ENCODE peak calls at places on chromosomes 3 and 15, in nine cellular contexts. One of them, this sample, is unnamed. For H3K9me3, the result is how much of the 10 kb centered on the place peaks cover.

GRCh38 chr3:143274291-143274690 is 154.7 kb downstream of the CHST2 start:
- DNase-seq in HepG2: no peak
- DNase-seq in AG04450: no peak
- DNase-seq in CD8-positive, alpha-beta T cell: no peak
- DNase-seq in effector memory CD4-positive, alpha-beta T cell: no peak
- DNase-seq in body of pancreas: no peak
- DNase-seq in mammary epithelial cell: no peak
- DNase-seq in astrocyte: no peak
- DNase-seq in CD4-positive, alpha-beta memory T cell: no peak
- DNase-seq in this sample: no peak

GRCh38 chr3:195247863-195248189 is 23.1 kb downstream of the XXYLT1 start:
- DNase-seq in HepG2: no peak
- DNase-seq in astrocyte: no peak
- DNase-seq in effector memory CD4-positive, alpha-beta T cell: no peak
- DNase-seq in body of pancreas: no peak
- DNase-seq in AG04450: no peak
- DNase-seq in mammary epithelial cell: no peak
- DNase-seq in CD8-positive, alpha-beta T cell: no peak
- DNase-seq in CD4-positive, alpha-beta memory T cell: no peak
- DNase-seq in this sample: no peak

GRCh38 chr3:73143821-73144237 is 82.4 kb downstream of the EBLN2 start:
- DNase-seq in HepG2: no peak
- DNase-seq in AG04450: no peak
- DNase-seq in body of pancreas: no peak
- DNase-seq in astrocyte: peak
- DNase-seq in CD8-positive, alpha-beta T cell: no peak
- DNase-seq in mammary epithelial cell: no peak
- DNase-seq in CD4-positive, alpha-beta memory T cell: no peak
- DNase-seq in effector memory CD4-positive, alpha-beta T cell: no peak
- DNase-seq in this sample: no peak

GRCh38 chr3:53318522-53318921 is 28.8 kb downstream of the DCP1A start:
- DNase-seq in CD8-positive, alpha-beta T cell: no peak
- DNase-seq in mammary epithelial cell: no peak
- DNase-seq in HepG2: no peak
- DNase-seq in CD4-positive, alpha-beta memory T cell: no peak
- DNase-seq in effector memory CD4-positive, alpha-beta T cell: no peak
- DNase-seq in AG04450: peak
- DNase-seq in body of pancreas: no peak
- DNase-seq in astrocyte: peak
- DNase-seq in this sample: no peak

GRCh38 chr15:31217067-31217466 is 109.6 kb upstream of the KLF13 start:
- DNase-seq in CD8-positive, alpha-beta T cell: no peak
- DNase-seq in mammary epithelial cell: no peak
- DNase-seq in CD4-positive, alpha-beta memory T cell: no peak
- DNase-seq in body of pancreas: no peak
- DNase-seq in HepG2: no peak
- DNase-seq in effector memory CD4-positive, alpha-beta T cell: no peak
- DNase-seq in astrocyte: no peak
- DNase-seq in AG04450: no peak
- DNase-seq in this sample: no peak

GRCh38 chr15:23736291-23736690 is 49.2 kb upstream of the NDN start:
- DNase-seq in AG04450: no peak
- DNase-seq in CD8-positive, alpha-beta T cell: no peak
- DNase-seq in CD4-positive, alpha-beta memory T cell: no peak
- DNase-seq in mammary epithelial cell: no peak
- DNase-seq in body of pancreas: no peak
- DNase-seq in HepG2: no peak
- DNase-seq in effector memory CD4-positive, alpha-beta T cell: no peak
- DNase-seq in astrocyte: no peak
- DNase-seq in this sample: no peak

GRCh38 chr3:98557324-98558010 is 25.7 kb downstream of the GPR15 start:
- DNase-seq in CD4-positive, alpha-beta memory T cell: no peak
- DNase-seq in HepG2: no peak
- DNase-seq in effector memory CD4-positive, alpha-beta T cell: no peak
- DNase-seq in body of pancreas: no peak
- DNase-seq in astrocyte: no peak
- DNase-seq in CD8-positive, alpha-beta T cell: no peak
- DNase-seq in mammary epithelial cell: peak
- DNase-seq in AG04450: no peak
- DNase-seq in this sample: no peak

GRCh38 chr3:187616307-187616939 is 53.8 kb downstream of the SST start:
- DNase-seq in effector memory CD4-positive, alpha-beta T cell: no peak
- DNase-seq in HepG2: peak
- DNase-seq in CD8-positive, alpha-beta T cell: peak
- DNase-seq in body of pancreas: peak
- DNase-seq in CD4-positive, alpha-beta memory T cell: peak
- DNase-seq in AG04450: peak
- DNase-seq in mammary epithelial cell: peak
- DNase-seq in astrocyte: peak
- DNase-seq in this sample: peak

GRCh38 chr3:179266701-179267211 is 15.8 kb upstream of the KCNMB3 start:
- DNase-seq in HepG2: no peak
- DNase-seq in CD8-positive, alpha-beta T cell: no peak
- DNase-seq in AG04450: no peak
- DNase-seq in astrocyte: no peak
- DNase-seq in body of pancreas: no peak
- DNase-seq in CD4-positive, alpha-beta memory T cell: no peak
- DNase-seq in mammary epithelial cell: no peak
- DNase-seq in effector memory CD4-positive, alpha-beta T cell: no peak
- DNase-seq in this sample: no peak

GRCh38 chr3:190989213-190989612 is 126.7 kb upstream of the GMNC start:
- DNase-seq in CD8-positive, alpha-beta T cell: no peak
- DNase-seq in CD4-positive, alpha-beta memory T cell: no peak
- DNase-seq in astrocyte: no peak
- DNase-seq in AG04450: no peak
- DNase-seq in effector memory CD4-positive, alpha-beta T cell: no peak
- DNase-seq in HepG2: no peak
- DNase-seq in mammary epithelial cell: no peak
- DNase-seq in body of pancreas: no peak
- DNase-seq in this sample: no peak

GRCh38 chr3:152203677-152204076 is 65.1 kb upstream of the MBNL1 start:
- DNase-seq in HepG2: no peak
- DNase-seq in CD8-positive, alpha-beta T cell: no peak
- DNase-seq in effector memory CD4-positive, alpha-beta T cell: no peak
- DNase-seq in CD4-positive, alpha-beta memory T cell: no peak
- DNase-seq in mammary epithelial cell: no peak
- DNase-seq in body of pancreas: no peak
- DNase-seq in astrocyte: no peak
- DNase-seq in AG04450: no peak
- DNase-seq in this sample: no peak

GRCh38 chr3:10937141-10937825 is 55.3 kb upstream of the SLC6A1 start:
- DNase-seq in HepG2: no peak
- DNase-seq in CD4-positive, alpha-beta memory T cell: no peak
- DNase-seq in AG04450: no peak
- DNase-seq in body of pancreas: no peak
- DNase-seq in effector memory CD4-positive, alpha-beta T cell: no peak
- DNase-seq in astrocyte: no peak
- DNase-seq in CD8-positive, alpha-beta T cell: no peak
- DNase-seq in mammary epithelial cell: no peak
- DNase-seq in this sample: no peak

GRCh38 chr3:177610677-177611654 is 413.7 kb upstream of the TBL1XR1 start:
- DNase-seq in body of pancreas: peak
- DNase-seq in CD4-positive, alpha-beta memory T cell: peak
- DNase-seq in astrocyte: peak
- DNase-seq in mammary epithelial cell: no peak
- DNase-seq in AG04450: no peak
- DNase-seq in HepG2: peak
- DNase-seq in effector memory CD4-positive, alpha-beta T cell: no peak
- DNase-seq in CD8-positive, alpha-beta T cell: peak
- DNase-seq in this sample: no peak
- H3K9me3 ChIP-seq in body of pancreas: under half
- H3K9me3 ChIP-seq in CD4-positive, alpha-beta memory T cell: under half
- H3K9me3 ChIP-seq in astrocyte: under half
- H3K9me3 ChIP-seq in mammary epithelial cell: under half
- H3K9me3 ChIP-seq in AG04450: under half
- H3K9me3 ChIP-seq in HepG2: under half
- H3K9me3 ChIP-seq in effector memory CD4-positive, alpha-beta T cell: under half
- H3K9me3 ChIP-seq in CD8-positive, alpha-beta T cell: under half
- H3K9me3 ChIP-seq in this sample: under half

DNA sequence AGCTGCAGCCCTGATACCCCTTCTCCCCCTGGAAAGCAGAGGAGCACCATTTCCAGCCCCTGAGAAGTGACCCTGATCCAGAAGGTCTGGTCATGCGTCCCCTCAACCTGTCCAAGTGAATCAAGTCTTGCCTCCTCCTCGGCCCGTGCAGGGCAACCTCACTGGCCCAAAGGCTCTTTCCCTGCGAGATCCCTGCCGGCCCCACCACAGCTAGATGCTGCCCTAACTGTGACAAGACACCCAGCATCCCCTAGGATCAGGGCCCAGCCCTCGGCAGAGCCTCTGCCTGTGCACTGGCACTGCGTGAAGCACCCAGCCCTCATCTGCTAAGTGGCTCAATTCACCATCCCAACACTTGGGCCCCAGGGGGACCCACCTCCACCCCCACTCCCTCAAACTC is 155.1 kb downstream of the NUP210 start:
- DNase-seq in CD4-positive, alpha-beta memory T cell: no peak
- DNase-seq in CD8-positive, alpha-beta T cell: no peak
- DNase-seq in effector memory CD4-positive, alpha-beta T cell: no peak
- DNase-seq in astrocyte: no peak
- DNase-seq in HepG2: no peak
- DNase-seq in AG04450: no peak
- DNase-seq in body of pancreas: no peak
- DNase-seq in mammary epithelial cell: no peak
- DNase-seq in this sample: no peak
- H3K9me3 ChIP-seq in CD4-positive, alpha-beta memory T cell: under half
- H3K9me3 ChIP-seq in CD8-positive, alpha-beta T cell: under half
- H3K9me3 ChIP-seq in effector memory CD4-positive, alpha-beta T cell: under half
- H3K9me3 ChIP-seq in astrocyte: under half
- H3K9me3 ChIP-seq in HepG2: under half
- H3K9me3 ChIP-seq in AG04450: under half
- H3K9me3 ChIP-seq in body of pancreas: under half
- H3K9me3 ChIP-seq in mammary epithelial cell: under half
- H3K9me3 ChIP-seq in this sample: under half

GRCh38 chr15:21267231-21267630 is 173.1 kb downstream of the POTEB3 start:
- DNase-seq in mammary epithelial cell: no peak
- DNase-seq in HepG2: no peak
- DNase-seq in effector memory CD4-positive, alpha-beta T cell: no peak
- DNase-seq in astrocyte: no peak
- DNase-seq in AG04450: no peak
- DNase-seq in body of pancreas: no peak
- DNase-seq in CD4-positive, alpha-beta memory T cell: no peak
- DNase-seq in CD8-positive, alpha-beta T cell: no peak
- DNase-seq in this sample: no peak

GRCh38 chr15:21262851-21263400 is 177.4 kb downstream of the POTEB3 start:
- DNase-seq in astrocyte: no peak
- DNase-seq in effector memory CD4-positive, alpha-beta T cell: no peak
- DNase-seq in HepG2: no peak
- DNase-seq in mammary epithelial cell: peak
- DNase-seq in CD8-positive, alpha-beta T cell: peak
- DNase-seq in body of pancreas: no peak
- DNase-seq in CD4-positive, alpha-beta memory T cell: no peak
- DNase-seq in AG04450: no peak
- DNase-seq in this sample: no peak

GRCh38 chr15:21270474-21270873 is 169.8 kb downstream of the POTEB3 start:
- DNase-seq in astrocyte: no peak
- DNase-seq in HepG2: no peak
- DNase-seq in body of pancreas: no peak
- DNase-seq in AG04450: no peak
- DNase-seq in mammary epithelial cell: peak
- DNase-seq in CD8-positive, alpha-beta T cell: no peak
- DNase-seq in effector memory CD4-positive, alpha-beta T cell: no peak
- DNase-seq in CD4-positive, alpha-beta memory T cell: no peak
- DNase-seq in this sample: no peak

GRCh38 chr15:21269121-21269520 is 171.2 kb downstream of the POTEB3 start:
- DNase-seq in effector memory CD4-positive, alpha-beta T cell: no peak
- DNase-seq in body of pancreas: no peak
- DNase-seq in mammary epithelial cell: peak
- DNase-seq in CD4-positive, alpha-beta memory T cell: no peak
- DNase-seq in CD8-positive, alpha-beta T cell: no peak
- DNase-seq in HepG2: no peak
- DNase-seq in astrocyte: no peak
- DNase-seq in AG04450: no peak
- DNase-seq in this sample: peak

DNA sequence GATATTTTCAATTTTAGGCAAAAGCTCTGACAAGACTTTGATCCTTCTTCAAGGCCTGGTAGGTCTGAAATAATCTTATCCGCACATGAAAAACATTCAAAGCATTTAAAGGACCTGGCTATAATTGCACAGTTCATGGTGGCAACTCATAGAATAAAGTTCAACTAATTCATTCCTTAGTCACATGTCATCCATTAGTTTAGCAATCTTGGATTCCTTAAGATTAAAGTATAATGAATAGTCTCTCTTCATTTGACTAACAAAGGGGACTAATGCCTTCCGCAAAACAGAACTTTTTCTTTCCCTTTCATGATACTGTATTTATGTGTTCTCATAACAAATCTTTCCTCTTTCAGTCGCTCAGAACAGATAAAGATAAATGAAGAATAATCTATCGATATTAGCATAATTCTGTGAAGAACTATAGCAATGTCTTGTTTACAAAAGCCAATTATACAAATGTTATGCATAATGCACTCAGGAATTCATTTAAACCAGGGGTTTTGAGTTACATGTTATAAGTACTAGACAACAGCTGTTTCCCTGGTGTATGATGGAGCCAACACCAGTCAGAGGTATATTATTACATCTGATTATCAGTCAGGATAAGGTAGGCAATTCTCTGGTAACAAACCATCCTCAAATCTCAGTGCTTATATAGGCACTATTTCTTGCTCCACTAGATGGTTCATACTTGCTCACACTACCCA is 172.5 kb downstream of the POTEB3 start:
- DNase-seq in astrocyte: no peak
- DNase-seq in effector memory CD4-positive, alpha-beta T cell: no peak
- DNase-seq in CD8-positive, alpha-beta T cell: no peak
- DNase-seq in CD4-positive, alpha-beta memory T cell: no peak
- DNase-seq in mammary epithelial cell: peak
- DNase-seq in body of pancreas: no peak
- DNase-seq in HepG2: no peak
- DNase-seq in AG04450: no peak
- DNase-seq in this sample: no peak
- H3K9me3 ChIP-seq in astrocyte: under half
- H3K9me3 ChIP-seq in effector memory CD4-positive, alpha-beta T cell: under half
- H3K9me3 ChIP-seq in CD8-positive, alpha-beta T cell: under half
- H3K9me3 ChIP-seq in CD4-positive, alpha-beta memory T cell: under half
- H3K9me3 ChIP-seq in mammary epithelial cell: under half
- H3K9me3 ChIP-seq in body of pancreas: under half
- H3K9me3 ChIP-seq in HepG2: under half
- H3K9me3 ChIP-seq in AG04450: under half
- H3K9me3 ChIP-seq in this sample: under half

DNA sequence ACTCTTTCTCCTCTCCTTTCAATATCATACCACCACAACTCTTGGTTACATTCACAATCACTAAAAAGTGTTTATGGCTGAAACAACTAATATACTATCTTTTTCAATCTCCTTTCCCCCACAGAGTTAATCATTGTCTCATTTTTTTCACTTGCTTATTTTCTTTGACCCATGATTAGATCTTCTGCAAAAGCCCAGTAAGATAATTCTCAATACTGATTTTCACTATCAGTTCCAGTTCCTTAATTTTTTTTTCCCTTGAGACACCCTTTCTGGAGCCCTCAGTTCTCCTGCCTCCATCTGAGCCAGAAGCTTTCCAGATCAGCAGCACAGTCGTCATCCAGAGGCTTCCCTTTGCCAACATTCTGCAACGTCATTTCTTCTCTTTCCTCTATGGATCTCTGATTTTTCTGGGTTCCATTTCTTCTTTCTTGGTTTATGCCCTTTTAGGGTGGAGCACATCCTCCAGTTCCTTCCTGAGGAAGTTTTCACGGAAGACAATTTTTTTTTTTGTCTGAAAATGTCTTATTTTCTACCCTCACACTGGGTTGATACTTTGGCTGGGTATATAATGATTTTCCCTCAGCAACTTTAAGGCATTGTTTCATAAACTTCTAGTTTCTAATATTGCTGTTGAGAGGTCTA is 88.7 kb upstream of the C15orf39 start:
- DNase-seq in body of pancreas: no peak
- DNase-seq in effector memory CD4-positive, alpha-beta T cell: no peak
- DNase-seq in astrocyte: no peak
- DNase-seq in mammary epithelial cell: no peak
- DNase-seq in CD4-positive, alpha-beta memory T cell: no peak
- DNase-seq in AG04450: no peak
- DNase-seq in HepG2: no peak
- DNase-seq in CD8-positive, alpha-beta T cell: no peak
- DNase-seq in this sample: no peak
- H3K9me3 ChIP-seq in body of pancreas: under half
- H3K9me3 ChIP-seq in effector memory CD4-positive, alpha-beta T cell: under half
- H3K9me3 ChIP-seq in astrocyte: under half
- H3K9me3 ChIP-seq in mammary epithelial cell: under half
- H3K9me3 ChIP-seq in CD4-positive, alpha-beta memory T cell: under half
- H3K9me3 ChIP-seq in AG04450: under half
- H3K9me3 ChIP-seq in HepG2: under half
- H3K9me3 ChIP-seq in CD8-positive, alpha-beta T cell: under half
- H3K9me3 ChIP-seq in this sample: under half

This sample was measured in T-helper 17 cell.